ENCODE peak calls at places on chromosomes 2 and 18, in five cellular contexts. A is pancreas; Q is activated effector memory CD4-positive, alpha-beta T cell treated with anti-CD3 and anti-CD28 coated beads, Interleukin-2, amount 50 U/mL, for 16 hours; C is T follicular helper cell; E is chondrocyte. J is an unnamed sample.

GRCh38 chr2:137228566-137228965 is 463.2 kb downstream of the THSD7B start:
- DNase-seq in Q (no peak), A (no peak), C (no peak), E (no peak), J (no peak)

GRCh38 chr2:104473568-104473967 is 380.3 kb upstream of the POU3F3 start:
- DNase-seq in Q (no peak), C (no peak), E (no peak), A (no peak), J (no peak)

GRCh38 chr2:10733584-10733958 is 12.1 kb downstream of the ATP6V1C2 start:
- DNase-seq in Q (peak; percentile 33), C (no peak), E (no peak), A (no peak), J (no peak)

GRCh38 chr2:161414385-161415040 is 1.6 kb upstream of the TBR1 start:
- DNase-seq in E (no peak), Q (no peak), C (no peak), A (peak; percentile 75), J (no peak)

GRCh38 chr2:148350211-148350610 is 294.3 kb upstream of the EPC2 start:
- DNase-seq in E (no peak), Q (no peak), A (no peak), C (no peak), J (no peak)

GRCh38 chr2:128949360-128949759 is 630.7 kb upstream of the HS6ST1 start:
- DNase-seq in A (no peak), E (no peak), Q (no peak), C (no peak), J (no peak)

GRCh38 chr2:201939366-201939985 is 94.2 kb upstream of the FZD7 start:
- DNase-seq in C (no peak), E (no peak), Q (no peak), A (no peak), J (no peak)

GRCh38 chr2:26345284-26345553 is 724 bp upstream of the SELENOI start:
- DNase-seq in E (no peak), C (no peak), A (no peak), Q (no peak), J (no peak)

GRCh38 chr2:194319222-194319992 is 1337.6 kb upstream of the SLC39A10 start:
- DNase-seq in C (no peak), Q (no peak), E (no peak), A (no peak), J (no peak)

GRCh38 chr18:6022089-6022444 is 126.7 kb upstream of the TMEM200C start:
- DNase-seq in A (no peak), Q (no peak), E (no peak), C (no peak), J (no peak)

GRCh38 chr2:237322564-237322963 is 91.4 kb downstream of the COL6A3 start:
- DNase-seq in E (no peak), C (no peak), A (peak; percentile 67), Q (no peak), J (no peak)

GRCh38 chr2:235043762-235044500 is 92.1 kb downstream of the SH3BP4 start:
- DNase-seq in C (no peak), E (no peak), Q (peak; percentile 57), A (no peak), J (peak; percentile 61)

GRCh38 chr2:16828044-16828827 is 162.6 kb upstream of the CYRIA start:
- DNase-seq in C (no peak), A (no peak), E (no peak), Q (no peak), J (no peak)

GRCh38 chr2:206520450-206520849 is 77.1 kb downstream of the ADAM23 start:
- DNase-seq in A (no peak), E (no peak), C (no peak), Q (no peak), J (no peak)

GRCh38 chr2:12262681-12263436 is 453.9 kb upstream of the TRIB2 start:
- DNase-seq in C (no peak), Q (no peak), E (no peak), A (no peak), J (no peak)

GRCh38 chr18:4096501-4096900 is 358.6 kb downstream of the DLGAP1 start:
- DNase-seq in C (no peak), A (no peak), E (no peak), Q (no peak), J (no peak)

GRCh38 chr2:101152195-101153076 is 1.3 kb upstream of the TBC1D8 start:
- DNase-seq in C (no peak), Q (peak; percentile 63), E (no peak), A (no peak), J (peak; percentile 17)

GRCh38 chr2:219404291-219404910 is 13.8 kb upstream of the DES start:
- DNase-seq in C (no peak), E (no peak), A (no peak), Q (peak; percentile 50), J (no peak)

GRCh38 chr2:7428444-7429204 is 511.4 kb downstream of the RNF144A start:
- DNase-seq in E (no peak), C (no peak), Q (no peak), A (no peak), J (no peak)

GRCh38 chr2:176582990-176583481 is 313.8 kb downstream of the MTX2 start:
- DNase-seq in A (no peak), C (no peak), E (no peak), Q (no peak), J (no peak)